ENCODE peak calls at places on chromosomes 4 and X, in four cellular contexts. X, S, V and R are unnamed samples.

GRCh38 chrX:39749728-39750127 is 348.0 kb downstream of the BCOR start:
- DNase-seq in X (no peak), S (no peak), V (no peak), R (no peak)

GRCh38 chr4:163558539-163559044 is 64.1 kb downstream of the TMA16 start:
- DNase-seq in X (no peak), S (peak; percentile 35), V (no peak), R (no peak)

GRCh38 chr4:26936284-26937065 is 75.8 kb downstream of the STIM2 start:
- DNase-seq in X (no peak), S (no peak), V (no peak), R (no peak)

GRCh38 chrX:154696328-154697045 is 43.1 kb upstream of the CTAG2 start:
- DNase-seq in X (no peak), S (no peak), V (no peak), R (no peak)

GRCh38 chrX:103918050-103918449 is 44.4 kb upstream of the TMSB15B start:
- DNase-seq in X (peak; percentile 20), S (peak; percentile 33), V (peak; percentile 34), R (no peak)

GRCh38 chrX:110341189-110342035 is 17.2 kb upstream of the RTL9 start:
- DNase-seq in X (no peak), S (no peak), V (no peak), R (no peak)

GRCh38 chrX:123961268-123962005 is at the start of gene STAG2:
- DNase-seq in X (peak; percentile 58), S (peak; percentile 79), V (peak; percentile 71), R (peak; percentile 80)

GRCh38 chr4:8850830-8851188 is 20.8 kb downstream of the HMX1 start:
- DNase-seq in X (no peak), S (no peak), V (peak; percentile 9), R (peak; percentile 14)

GRCh38 chr4:59612235-59612634 is 1587.9 kb upstream of the ADGRL3 start:
- DNase-seq in X (no peak), S (no peak), V (no peak), R (no peak)

GRCh38 chr4:169311643-169312365 is 41.0 kb upstream of the SH3RF1 start:
- DNase-seq in X (no peak), S (no peak), V (no peak), R (no peak)

GRCh38 chr4:57462843-57463242 is 352.7 kb upstream of the IGFBP7 start:
- DNase-seq in X (peak; percentile 63), S (no peak), V (no peak), R (no peak)

GRCh38 chrX:41518127-41518840 is 71.1 kb downstream of the NYX start:
- DNase-seq in X (no peak), S (no peak), V (no peak), R (no peak)

GRCh38 chrX:133085785-133086184 is 11.1 kb downstream of the USP26 start:
- DNase-seq in X (no peak), S (peak; percentile 56), V (no peak), R (no peak)

GRCh38 chr4:154743683-154744340 is at the start of gene LRAT:
- DNase-seq in X (no peak), S (peak; percentile 74), V (peak; percentile 44), R (no peak)

GRCh38 chr4:61511716-61512488 is 311.8 kb downstream of the ADGRL3 start:
- DNase-seq in X (peak; percentile 44), S (no peak), V (no peak), R (no peak)

GRCh38 chrX:153597351-153597750 is 1.6 kb downstream of the CCNQ start:
- DNase-seq in X (no peak), S (no peak), V (no peak), R (no peak)

GRCh38 chrX:109855501-109855900 is 122.4 kb upstream of the ACSL4 start:
- DNase-seq in X (no peak), S (no peak), V (no peak), R (no peak)

GRCh38 chrX:56564182-56564885 is 907 bp downstream of the UBQLN2 start:
- DNase-seq in X (peak; percentile 52), S (no peak), V (peak; percentile 27), R (no peak)